ENCODE peak calls at places on chromosomes 16 and 17, in seven cellular contexts. K, Q, B, T, P, G and C are unnamed samples.

GRCh38 chr17:48671697-48672171 is 45.6 kb upstream of the HOXB9 start:
- DNase-seq in K (peak; percentile 63), Q (peak; percentile 81), B (peak; percentile 86), T (peak; percentile 38), P (peak; percentile 86), G (peak; percentile 65), C (peak; percentile 80)

GRCh38 chr17:38731526-38732294 is 1.6 kb downstream of the CISD3 start:
- DNase-seq in K (no peak), Q (peak; percentile 45), B (no peak), T (no peak), P (no peak), G (no peak), C (no peak)

GRCh38 chr16:85798901-85799496 is 345 bp downstream of the EMC8 start:
- DNase-seq in K (peak; percentile 58), Q (peak; percentile 66), B (peak; percentile 44), T (peak; percentile 34), P (no peak), G (peak; percentile 34), C (peak; percentile 52)

GRCh38 chr16:58501242-58502131 is 1.5 kb downstream of the NDRG4 start:
- DNase-seq in K (no peak), Q (no peak), B (peak; percentile 93), T (peak; percentile 62), P (no peak), G (peak; percentile 61), C (peak; percentile 91)

GRCh38 chr16:80708823-80709222 is 95.6 kb downstream of the CDYL2 start:
- DNase-seq in K (no peak), Q (no peak), B (no peak), T (no peak), P (no peak), G (no peak), C (no peak)

GRCh38 chr17:6213859-6214258 is 143.7 kb downstream of the WSCD1 start:
- DNase-seq in K (no peak), Q (no peak), B (no peak), T (no peak), P (no peak), G (no peak), C (no peak)

GRCh38 chr17:8965394-8966168 is at the start of gene PIK3R5:
- DNase-seq in K (peak; percentile 88), Q (peak; percentile 78), B (peak; percentile 97), T (peak; percentile 77), P (no peak), G (peak; percentile 78), C (peak; percentile 61)

GRCh38 chr17:37502009-37502936 is 12.6 kb downstream of the DUSP14 start:
- DNase-seq in K (no peak), Q (peak; percentile 87), B (no peak), T (no peak), P (no peak), G (no peak), C (no peak)

GRCh38 chr17:39261286-39261685 is 35.5 kb upstream of the STAC2 start:
- DNase-seq in K (no peak), Q (no peak), B (peak; percentile 81), T (peak; percentile 45), P (no peak), G (no peak), C (peak; percentile 32)

GRCh38 chr17:37648555-37648954 is 5.3 kb upstream of the DDX52 start:
- DNase-seq in K (peak; percentile 23), Q (no peak), B (no peak), T (no peak), P (no peak), G (no peak), C (no peak)

GRCh38 chr17:8949061-8949622 is 16.4 kb downstream of the PIK3R5 start:
- DNase-seq in K (no peak), Q (no peak), B (no peak), T (no peak), P (no peak), G (no peak), C (no peak)

GRCh38 chr16:3902731-3903130 is 22.2 kb upstream of the CREBBP start:
- DNase-seq in K (no peak), Q (no peak), B (no peak), T (no peak), P (no peak), G (no peak), C (no peak)

GRCh38 chr17:78129385-78130079 is 977 bp upstream of the TMC6 start:
- DNase-seq in K (no peak), Q (peak; percentile 57), B (no peak), T (peak; percentile 57), P (no peak), G (no peak), C (no peak)

GRCh38 chr16:59566446-59566845 is 832.3 kb upstream of the GOT2 start:
- DNase-seq in K (no peak), Q (no peak), B (no peak), T (no peak), P (no peak), G (no peak), C (no peak)

GRCh38 chr16:68234188-68235104 is 1.5 kb downstream of the ESRP2 start:
- DNase-seq in K (peak; percentile 71), Q (peak; percentile 98), B (peak; percentile 86), T (no peak), P (no peak), G (peak; percentile 82), C (no peak)

GRCh38 chr17:16974569-16975265 is 2.8 kb upstream of the TNFRSF13B start:
- DNase-seq in K (no peak), Q (no peak), B (peak; percentile 12), T (no peak), P (no peak), G (no peak), C (no peak)

GRCh38 chr17:36524428-36524876 is 10.2 kb downstream of the MYO19 start:
- DNase-seq in K (peak; percentile 34), Q (no peak), B (no peak), T (peak; percentile 13), P (no peak), G (no peak), C (no peak)

GRCh38 chr16:80029381-80029630 is 428.8 kb upstream of the MAF start:
- DNase-seq in K (no peak), Q (no peak), B (no peak), T (no peak), P (no peak), G (no peak), C (no peak)

GRCh38 chr17:1495265-1495664 is 2.8 kb upstream of the MYO1C start:
- DNase-seq in K (no peak), Q (no peak), B (no peak), T (no peak), P (no peak), G (no peak), C (no peak)

GRCh38 chr17:44987194-44987882 is 19.2 kb upstream of the C1QL1 start:
- DNase-seq in K (no peak), Q (no peak), B (peak; percentile 90), T (no peak), P (no peak), G (no peak), C (peak; percentile 48)

GRCh38 chr17:31535581-31535981 is 144.1 kb downstream of the RAB11FIP4 start:
- DNase-seq in K (no peak), Q (no peak), B (peak; percentile 30), T (peak; percentile 89), P (no peak), G (no peak), C (no peak)

GRCh38 chr17:31537558-31537957 is 146.1 kb downstream of the RAB11FIP4 start:
- DNase-seq in K (no peak), Q (no peak), B (peak; percentile 30), T (peak; percentile 79), P (no peak), G (no peak), C (no peak)

GRCh38 chr17:31534223-31534888 is 142.9 kb downstream of the RAB11FIP4 start:
- DNase-seq in K (no peak), Q (no peak), B (no peak), T (no peak), P (no peak), G (no peak), C (no peak)

GRCh38 chr17:31538080-31538762 is 146.7 kb downstream of the RAB11FIP4 start:
- DNase-seq in K (no peak), Q (no peak), B (no peak), T (peak; percentile 84), P (no peak), G (no peak), C (no peak)

GRCh38 chr17:31536451-31536850 is 145.0 kb downstream of the RAB11FIP4 start:
- DNase-seq in K (no peak), Q (no peak), B (peak; percentile 28), T (no peak), P (no peak), G (no peak), C (no peak)
- TF ChIP-seq CTCF in K (no peak), Q (no peak), B (no peak), T (no peak), P (no peak), G (no peak), C (no peak)

GRCh38 chr17:57989011-57989345 is 924 bp upstream of the VEZF1 start:
- DNase-seq in K (no peak), Q (no peak), B (no peak), T (no peak), P (no peak), G (no peak), C (no peak)
- TF ChIP-seq CTCF in K (no peak), Q (peak; percentile 7), B (no peak), T (no peak), P (no peak), G (no peak), C (no peak)

DNA sequence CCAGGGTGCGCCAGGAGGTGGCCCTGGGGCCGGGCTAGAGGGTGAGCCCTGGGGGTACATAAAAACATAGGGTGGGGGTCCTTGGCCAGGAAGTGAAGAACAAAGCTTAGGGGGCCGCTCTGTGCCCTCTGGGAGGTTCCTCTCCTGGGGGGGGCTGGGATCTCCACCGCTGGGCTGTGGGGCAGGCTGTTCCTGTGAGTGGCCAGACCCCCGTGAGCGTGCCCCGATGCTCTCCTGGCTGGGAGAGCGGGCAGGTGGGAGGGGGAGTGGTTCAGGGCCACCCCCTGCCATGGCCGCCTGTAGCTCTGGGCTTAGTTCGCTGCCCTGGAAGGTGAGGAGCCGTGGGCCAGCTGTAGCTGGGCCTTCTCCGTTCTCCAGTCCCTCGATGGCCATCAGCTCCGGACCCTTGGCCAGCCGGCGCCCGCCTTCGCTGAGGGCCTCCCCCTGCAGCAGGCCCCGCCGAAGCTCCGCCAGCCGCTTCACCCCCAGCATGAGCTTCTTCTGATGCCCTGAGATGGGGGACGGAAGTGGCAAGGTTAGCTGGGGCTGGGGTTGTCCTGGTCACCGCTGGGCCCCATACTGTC is 12.5 kb downstream of the CASKIN2 start:
- DNase-seq in K (no peak), Q (no peak), B (no peak), T (no peak), P (no peak), G (no peak), C (no peak)
- TF ChIP-seq CTCF in K (no peak), Q (no peak), B (no peak), T (no peak), P (no peak), G (no peak), C (no peak)

DNA sequence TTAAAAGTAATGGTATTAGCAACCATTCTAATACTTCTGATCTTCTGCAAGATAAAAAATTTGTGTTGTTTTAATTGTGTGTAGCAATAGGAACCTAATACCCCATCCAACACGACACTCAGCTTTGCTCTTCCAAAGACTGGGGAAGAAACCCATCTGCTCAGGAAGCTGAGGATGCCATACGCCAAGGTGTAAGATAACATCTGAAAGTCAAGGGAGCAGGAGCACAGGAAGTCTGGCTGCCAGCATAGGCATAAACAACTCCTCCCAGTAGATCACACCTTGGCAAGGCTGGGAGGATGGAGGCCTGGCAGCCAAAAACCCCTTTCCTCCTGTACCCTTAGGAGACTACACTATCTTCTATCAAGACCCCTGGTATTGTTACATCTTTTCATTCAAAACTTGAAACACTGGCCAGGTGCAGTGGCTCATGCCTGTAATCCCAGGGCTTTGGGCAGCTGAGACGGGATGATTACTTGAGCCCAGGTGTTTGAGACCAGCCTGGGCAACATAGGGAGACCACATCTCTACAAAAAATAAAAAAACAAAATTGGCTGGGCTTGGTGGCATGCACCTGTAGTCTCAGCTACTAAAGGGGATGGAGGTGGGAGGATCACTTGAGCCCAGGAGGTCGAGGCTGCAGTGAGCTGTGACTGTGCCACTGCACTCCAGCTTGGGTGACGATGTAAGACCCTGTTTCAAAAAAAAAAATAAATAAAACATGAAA is 5.7 kb upstream of the SPHK1 start:
- DNase-seq in K (no peak), Q (no peak), B (no peak), T (no peak), P (no peak), G (no peak), C (no peak)
- TF ChIP-seq CTCF in K (no peak), Q (no peak), B (no peak), T (no peak), P (no peak), G (no peak), C (no peak)